ENCODE peak calls at places on chromosomes 4 and X, in six cellular contexts. L is breast epithelium; V is AG04450; Y is foreskin fibroblast; H is cardiac muscle cell; I is CD4-positive, alpha-beta memory T cell. A is an unnamed sample.
A peak's percentile ranks its signal among the peaks of the same experiment; 100 is the strongest.

GRCh38 chr4:46994007-46994405 is 625 bp upstream of the GABRA4 start:
- DNase-seq in H (no peak), L (no peak), I (no peak), V (no peak), Y (no peak), A (no peak)

GRCh38 chr4:38204317-38205060 is 244.3 kb downstream of the PTTG2 start:
- DNase-seq in H (no peak), I (no peak), Y (no peak), V (no peak), L (no peak), A (no peak)

GRCh38 chrX:20237864-20238263 is 28.8 kb downstream of the RPS6KA3 start:
- DNase-seq in V (no peak), H (no peak), Y (no peak), L (no peak), I (no peak), A (no peak)

GRCh38 chrX:30212172-30212571 is 3.2 kb upstream of the MAGEB2 start:
- DNase-seq in I (no peak), V (no peak), L (no peak), Y (no peak), H (no peak), A (no peak)

GRCh38 chrX:101230636-101231035 is 11.1 kb downstream of the DRP2 start:
- DNase-seq in V (no peak), L (no peak), H (no peak), Y (peak; percentile 44), I (no peak), A (no peak)

GRCh38 chrX:74434336-74434735 is 13.0 kb downstream of the SLC16A2 start:
- DNase-seq in V (no peak), Y (no peak), I (no peak), L (no peak), H (no peak), A (no peak)

GRCh38 chr4:125389713-125390112 is 75.0 kb downstream of the FAT4 start:
- DNase-seq in L (no peak), H (peak; percentile 91), I (no peak), V (peak; percentile 86), Y (peak; percentile 87), A (peak; percentile 23)

GRCh38 chr4:129971419-129971818 is 875.5 kb downstream of the C4orf33 start:
- DNase-seq in L (no peak), V (no peak), Y (no peak), I (no peak), H (no peak), A (no peak)

GRCh38 chr4:83010522-83011318 is at the start of gene LIN54:
- DNase-seq in H (peak; percentile 87), I (peak; percentile 84), L (peak; percentile 71), Y (peak; percentile 73), V (no peak), A (no peak)

GRCh38 chr4:156778093-156778492 is 193.5 kb downstream of the PDGFC start:
- DNase-seq in H (no peak), I (no peak), V (no peak), L (no peak), Y (no peak), A (no peak)

GRCh38 chr4:4204401-4204745 is 22.4 kb downstream of the OTOP1 start:
- DNase-seq in H (no peak), Y (no peak), V (no peak), L (no peak), I (no peak), A (no peak)

GRCh38 chr4:161564230-161564834 is 599.5 kb downstream of the FSTL5 start:
- DNase-seq in H (peak; percentile 39), Y (no peak), V (no peak), I (no peak), L (no peak), A (no peak)

GRCh38 chr4:127604949-127605709 is 27.6 kb upstream of the INTU start:
- DNase-seq in H (peak; percentile 57), V (no peak), I (no peak), L (no peak), Y (peak; percentile 5), A (no peak)

GRCh38 chr4:32226201-32226600 is 1506.0 kb downstream of the PCDH7 start:
- DNase-seq in H (no peak), I (no peak), V (no peak), L (no peak), Y (peak; percentile 37), A (peak; percentile 9)

GRCh38 chr4:3193531-3194203 is 55.3 kb upstream of the MSANTD1 start:
- DNase-seq in V (no peak), L (no peak), I (peak; percentile 46), H (peak; percentile 14), Y (no peak), A (no peak)

GRCh38 chr4:184745747-184746531 is 12.0 kb upstream of the CENPU start:
- DNase-seq in I (peak; percentile 63), Y (peak; percentile 69), L (peak; percentile 79), H (peak; percentile 91), V (peak; percentile 44), A (peak; percentile 43)

GRCh38 chr4:188596027-188596426 is 456.8 kb downstream of the TRIML1 start:
- DNase-seq in Y (no peak), I (no peak), H (peak; percentile 18), V (peak; percentile 2), L (no peak), A (no peak)

GRCh38 chr4:5460106-5460801 is 248.1 kb downstream of the EVC2 start:
- DNase-seq in L (no peak), V (peak; percentile 3), H (peak; percentile 40), I (no peak), Y (peak; percentile 4), A (no peak)

GRCh38 chr4:122827258-122827887 is 742 bp downstream of the FGF2 start:
- DNase-seq in I (peak; percentile 31), H (peak; percentile 64), L (peak; percentile 20), V (no peak), Y (peak; percentile 49), A (no peak)

GRCh38 chrX:6307156-6307555 is 78.5 kb upstream of the NLGN4X start:
- DNase-seq in V (no peak), L (no peak), I (no peak), Y (no peak), H (no peak), A (no peak)
- H3K4me3 ChIP-seq in V (no peak overlapping the region), L (no peak overlapping the region), I (no peak overlapping the region), Y (no peak overlapping the region), H (no peak overlapping the region), A (no peak overlapping the region)

DNA sequence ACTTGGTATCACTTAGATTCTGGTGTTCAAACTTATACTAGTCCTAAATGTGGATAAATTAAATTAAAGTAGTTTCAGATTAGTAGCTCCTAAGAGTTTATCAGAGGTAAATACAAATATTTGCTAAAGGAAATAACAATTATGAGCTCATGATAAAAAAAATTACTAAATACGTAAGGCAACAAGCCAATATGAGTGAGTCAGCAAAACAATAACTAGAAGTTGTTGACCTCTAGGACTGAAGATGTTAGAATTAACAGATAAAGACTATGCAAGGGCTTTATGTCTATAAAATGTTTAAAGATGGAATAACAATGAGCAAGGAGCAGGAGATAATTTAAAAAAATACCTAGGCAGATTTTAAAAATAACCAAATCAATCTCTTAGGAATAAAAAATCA is 195.8 kb downstream of the CLCN4 start:
- DNase-seq in L (no peak), I (no peak), Y (no peak), V (no peak), H (no peak), A (no peak)
- H3K4me3 ChIP-seq in L (no peak overlapping the region), I (no peak overlapping the region), Y (no peak overlapping the region), V (no peak overlapping the region), H (no peak overlapping the region), A (no peak overlapping the region)

GRCh38 chr4:141652161-141652778 is 15.9 kb downstream of the IL15 start:
- DNase-seq in Y (peak; percentile 30), V (peak; percentile 61), H (peak; percentile 73), L (no peak), I (no peak), A (no peak)
- H3K4me3 ChIP-seq in Y (no peak overlapping the region), V (no peak overlapping the region), H (no peak overlapping the region), L (no peak overlapping the region), I (no peak overlapping the region), A (no peak overlapping the region)

GRCh38 chrX:39749135-39749534 is 348.6 kb downstream of the BCOR start:
- DNase-seq in Y (no peak), V (no peak), H (no peak), L (no peak), I (no peak), A (no peak)
- H3K4me3 ChIP-seq in Y (no peak overlapping the region), V (no peak overlapping the region), H (no peak overlapping the region), L (no peak overlapping the region), I (no peak overlapping the region), A (no peak overlapping the region)

DNA sequence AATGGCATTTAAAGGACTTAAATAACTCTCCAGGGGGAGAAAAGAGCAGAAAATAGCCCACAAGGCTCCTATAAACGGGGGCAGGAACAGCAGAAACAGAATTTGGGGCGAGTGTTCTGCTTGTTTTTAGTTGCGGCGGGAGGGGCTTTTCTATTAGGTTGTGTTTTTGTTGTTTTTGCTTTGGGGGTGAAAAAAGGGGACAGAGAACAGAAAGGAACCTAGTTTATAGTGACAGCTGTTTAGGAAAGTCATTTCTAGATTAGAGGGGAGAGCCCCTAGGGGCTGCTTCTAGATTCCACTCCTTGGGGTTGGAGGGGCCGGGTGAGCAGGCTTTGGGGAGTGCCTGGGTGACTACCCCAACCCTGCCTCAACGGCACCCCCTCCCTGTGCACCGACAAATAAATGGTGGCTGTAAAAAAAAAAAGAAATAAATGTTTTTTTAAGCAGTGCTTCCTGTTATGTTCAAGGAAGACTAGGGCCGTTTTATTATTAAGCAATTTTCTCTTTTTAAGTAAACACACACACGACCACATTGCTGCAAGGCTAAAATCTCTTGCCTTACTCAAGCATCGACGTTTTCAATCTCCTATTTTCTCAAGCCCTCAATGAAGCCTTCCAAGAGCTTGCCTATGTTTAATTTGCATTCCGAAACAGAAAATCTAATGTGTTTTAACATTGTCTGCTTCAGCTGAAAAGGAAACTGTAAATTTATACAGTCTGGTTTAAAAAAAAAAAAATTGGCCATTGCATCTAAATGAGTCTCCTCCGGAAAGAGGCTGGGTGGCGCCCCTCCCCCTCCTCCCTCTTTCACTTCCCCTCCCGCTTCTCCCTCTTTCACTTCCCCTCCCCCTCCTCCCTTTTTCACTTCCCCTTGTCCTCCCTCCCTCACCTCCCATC is 123.3 kb upstream of the TBL1X start:
- DNase-seq in H (peak; percentile 65), Y (no peak), I (peak; percentile 64), V (no peak), L (peak; percentile 30), A (no peak)
- H3K4me3 ChIP-seq in H (no peak overlapping the region), Y (peak overlapping the region; percentile 4), I (peak overlapping the region; percentile 4), V (peak overlapping the region; percentile 29), L (peak overlapping the region; percentile 46), A (peak overlapping the region; percentile 12)

DNA sequence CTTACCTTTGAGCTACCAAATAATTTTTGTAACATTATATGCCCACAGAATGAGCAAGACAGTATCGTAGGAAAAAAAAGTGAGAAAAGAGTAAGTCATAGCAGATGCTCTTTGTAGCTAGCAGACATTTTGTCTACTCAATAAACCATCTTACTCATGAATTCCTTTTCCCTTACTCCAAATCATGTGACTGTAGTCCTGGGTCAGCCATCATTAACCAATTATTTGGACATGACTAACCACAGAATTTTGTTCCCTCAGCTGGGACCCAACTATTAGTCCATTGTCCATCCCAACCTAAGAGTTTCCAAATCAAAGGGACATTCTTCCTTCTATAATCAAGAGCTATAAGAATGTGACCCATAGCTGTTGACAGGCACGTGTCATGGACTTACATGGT is 11.4 kb downstream of the UBE2D3 start:
- DNase-seq in H (peak; percentile 48), I (no peak), Y (peak; percentile 88), V (peak; percentile 73), L (no peak), A (peak; percentile 77)
- H3K4me3 ChIP-seq in H (no peak overlapping the region), I (no peak overlapping the region), Y (no peak overlapping the region), V (no peak overlapping the region), L (peak overlapping the region; percentile 5), A (no peak overlapping the region)